ENCODE peak calls at places on chromosomes 4 and X, in nine cellular contexts. S is GM23248, T is neural progenitor cell, E is SK-N-SH, P is HCT116, I is MM.1S, K is hepatocyte, V is OCI-LY7, L is GM23338. G is an unnamed sample.

GRCh38 chrX:24838624-24839023 is 144.9 kb downstream of the POLA1 start:
- DNase-seq in S (peak), T (peak), E (peak), P (no peak), I (peak), K (peak), V (peak), L (peak), G (peak)

GRCh38 chrX:116657071-116657470 is 194.3 kb upstream of the CT83 start:
- DNase-seq in S (peak), T (no peak), E (no peak), P (no peak), I (no peak), K (no peak), V (no peak), L (no peak), G (no peak)

GRCh38 chrX:80556148-80556547 is 135.9 kb downstream of the TENT5D start:
- DNase-seq in S (no peak), T (no peak), E (no peak), P (no peak), I (no peak), K (no peak), V (no peak), L (no peak), G (no peak)

GRCh38 chrX:155027509-155028066 is 944 bp downstream of the FUNDC2 start:
- DNase-seq in S (peak), T (no peak), E (no peak), P (peak), I (peak), K (peak), V (peak), L (no peak), G (peak)

GRCh38 chrX:375181-376036 is 11.3 kb downstream of the PPP2R3B start:
- DNase-seq in S (no peak), T (no peak), E (no peak), P (no peak), I (no peak), K (no peak), V (no peak), L (peak), G (no peak)

GRCh38 chr4:80709082-80709869 is 321.2 kb upstream of the BMP3 start:
- DNase-seq in S (no peak), T (no peak), E (no peak), P (no peak), I (no peak), K (no peak), V (no peak), L (no peak), G (peak)

GRCh38 chr4:306551-306961 is 1.3 kb upstream of the ZNF732 start:
- DNase-seq in S (no peak), T (no peak), E (no peak), P (no peak), I (no peak), K (no peak), V (peak), L (no peak), G (no peak)

GRCh38 chr4:131091896-131092295 is 1995.9 kb downstream of the C4orf33 start:
- DNase-seq in S (peak), T (peak), E (peak), P (peak), I (peak), K (peak), V (peak), L (peak), G (peak)

GRCh38 chr4:128558896-128559669 is 250.4 kb upstream of the JADE1 start:
- DNase-seq in S (peak), T (no peak), E (no peak), P (no peak), I (peak), K (no peak), V (no peak), L (no peak), G (no peak)

GRCh38 chrX:151870603-151871002 is 42.1 kb upstream of the MAGEA4 start:
- DNase-seq in S (peak), T (no peak), E (no peak), P (peak), I (no peak), K (no peak), V (no peak), L (no peak), G (peak)

GRCh38 chr4:116561717-116562116 is 523.7 kb downstream of the TRAM1L1 start:
- DNase-seq in S (no peak), T (no peak), E (no peak), P (no peak), I (no peak), K (no peak), V (no peak), L (no peak), G (no peak)

GRCh38 chr4:1052231-1052671 is 40.8 kb downstream of the FGFRL1 start:
- DNase-seq in S (peak), T (peak), E (peak), P (no peak), I (no peak), K (no peak), V (no peak), L (no peak), G (no peak)

GRCh38 chr4:1245481-1246051 is 3.4 kb downstream of the CTBP1 start:
- DNase-seq in S (no peak), T (no peak), E (peak), P (no peak), I (no peak), K (peak), V (no peak), L (no peak), G (no peak)

GRCh38 chrX:2628751-2629315 is 62.3 kb upstream of the CD99 start:
- DNase-seq in S (no peak), T (no peak), E (no peak), P (no peak), I (no peak), K (no peak), V (peak), L (no peak), G (no peak)

GRCh38 chr4:118917582-118917981 is 28.9 kb downstream of the SYNPO2 start:
- DNase-seq in S (peak), T (no peak), E (no peak), P (no peak), I (no peak), K (no peak), V (no peak), L (no peak), G (peak)

GRCh38 chrX:70998402-70999027 is 67.6 kb upstream of the SLC7A3 start:
- DNase-seq in S (peak), T (peak), E (no peak), P (no peak), I (no peak), K (peak), V (peak), L (peak), G (peak)

GRCh38 chrX:118975831-118976598 is 1.6 kb downstream of the LONRF3 start:
- DNase-seq in S (peak), T (peak), E (peak), P (no peak), I (no peak), K (peak), V (no peak), L (peak), G (peak)

GRCh38 chr4:59729321-59729720 is 1470.8 kb upstream of the ADGRL3 start:
- DNase-seq in S (no peak), T (no peak), E (no peak), P (no peak), I (no peak), K (no peak), V (no peak), L (no peak), G (no peak)

GRCh38 chr4:81684357-81684756 is 212.7 kb upstream of the RASGEF1B start:
- DNase-seq in S (no peak), T (no peak), E (no peak), P (no peak), I (no peak), K (no peak), V (no peak), L (no peak), G (no peak)

GRCh38 chrX:9864011-9864410 is 77.8 kb downstream of the SHROOM2 start:
- DNase-seq in S (no peak), T (no peak), E (no peak), P (no peak), I (no peak), K (peak), V (no peak), L (no peak), G (no peak)

GRCh38 chr4:64617813-64618212 is 208.6 kb upstream of the TECRL start:
- DNase-seq in S (no peak), T (no peak), E (no peak), P (no peak), I (peak), K (no peak), V (no peak), L (peak), G (peak)

GRCh38 chr4:54231419-54232150 is 2.5 kb downstream of the PDGFRA start:
- DNase-seq in S (peak), T (peak), E (peak), P (no peak), I (no peak), K (peak), V (no peak), L (peak), G (no peak)

GRCh38 chrX:74540635-74541249 is 73.7 kb downstream of the RLIM start:
- DNase-seq in S (no peak), T (no peak), E (no peak), P (no peak), I (no peak), K (no peak), V (no peak), L (no peak), G (no peak)

GRCh38 chrX:132592880-132593279 is 104.0 kb upstream of the MBNL3 start:
- DNase-seq in S (peak), T (peak), E (peak), P (no peak), I (peak), K (peak), V (peak), L (peak), G (no peak)

GRCh38 chr4:76930721-76931481 is 18.7 kb upstream of the SEPTIN11 start:
- DNase-seq in S (no peak), T (no peak), E (no peak), P (no peak), I (no peak), K (no peak), V (no peak), L (no peak), G (no peak)

GRCh38 chrX:38804481-38805293 is 3.4 kb downstream of the MID1IP1 start:
- DNase-seq in S (peak), T (peak), E (peak), P (no peak), I (peak), K (peak), V (peak), L (peak), G (peak)

GRCh38 chr4:73520821-73521220 is 39.3 kb downstream of the AFM start:
- DNase-seq in S (peak), T (peak), E (no peak), P (no peak), I (no peak), K (peak), V (no peak), L (peak), G (peak)

GRCh38 chrX:17559728-17560379 is 177.4 kb upstream of the SCML1 start:
- DNase-seq in S (peak), T (peak), E (no peak), P (peak), I (no peak), K (peak), V (no peak), L (peak), G (peak)

GRCh38 chrX:118373538-118373937 is 27.6 kb downstream of the WDR44 start:
- DNase-seq in S (peak), T (peak), E (no peak), P (no peak), I (no peak), K (no peak), V (no peak), L (no peak), G (no peak)

GRCh38 chrX:2710041-2710471 is 19.0 kb downstream of the CD99 start:
- DNase-seq in S (peak), T (no peak), E (no peak), P (peak), I (no peak), K (peak), V (no peak), L (no peak), G (peak)

GRCh38 chr4:118761387-118762016 is 74.4 kb downstream of the SEC24D start:
- DNase-seq in S (no peak), T (no peak), E (no peak), P (no peak), I (no peak), K (no peak), V (no peak), L (no peak), G (no peak)

GRCh38 chr4:141541851-141542250 is 94.5 kb upstream of the IL15 start:
- DNase-seq in S (peak), T (no peak), E (no peak), P (no peak), I (no peak), K (no peak), V (no peak), L (no peak), G (no peak)

GRCh38 chrX:115939070-115939469 is 231.5 kb upstream of the AGTR2 start:
- DNase-seq in S (no peak), T (no peak), E (no peak), P (no peak), I (peak), K (no peak), V (peak), L (no peak), G (no peak)

GRCh38 chr4:134078230-134078914 is 123.2 kb downstream of the PABPC4L start:
- DNase-seq in S (no peak), T (no peak), E (no peak), P (no peak), I (peak), K (no peak), V (no peak), L (no peak), G (no peak)

GRCh38 chrX:153624196-153625091 is 22.6 kb upstream of the DUSP9 start:
- DNase-seq in S (no peak), T (no peak), E (no peak), P (no peak), I (no peak), K (no peak), V (no peak), L (no peak), G (no peak)

GRCh38 chr4:118888666-118889312 is at the start of gene SYNPO2:
- DNase-seq in S (peak), T (peak), E (peak), P (peak), I (peak), K (peak), V (peak), L (peak), G (peak)

GRCh38 chr4:108941914-108942379 is 179.1 kb upstream of the ETNPPL start:
- DNase-seq in S (no peak), T (no peak), E (no peak), P (no peak), I (no peak), K (no peak), V (no peak), L (no peak), G (no peak)

GRCh38 chrX:111877681-111878080 is 1.7 kb downstream of the TRPC5OS start:
- DNase-seq in S (no peak), T (no peak), E (no peak), P (no peak), I (no peak), K (no peak), V (no peak), L (no peak), G (no peak)

GRCh38 chr4:168587326-168588125 is 90.7 kb downstream of the PALLD start:
- DNase-seq in S (peak), T (no peak), E (no peak), P (peak), I (no peak), K (peak), V (no peak), L (no peak), G (peak)

GRCh38 chrX:11462648-11463047 is 169.4 kb downstream of the AMELX start:
- DNase-seq in S (no peak), T (no peak), E (no peak), P (no peak), I (no peak), K (no peak), V (no peak), L (no peak), G (no peak)

DNA sequence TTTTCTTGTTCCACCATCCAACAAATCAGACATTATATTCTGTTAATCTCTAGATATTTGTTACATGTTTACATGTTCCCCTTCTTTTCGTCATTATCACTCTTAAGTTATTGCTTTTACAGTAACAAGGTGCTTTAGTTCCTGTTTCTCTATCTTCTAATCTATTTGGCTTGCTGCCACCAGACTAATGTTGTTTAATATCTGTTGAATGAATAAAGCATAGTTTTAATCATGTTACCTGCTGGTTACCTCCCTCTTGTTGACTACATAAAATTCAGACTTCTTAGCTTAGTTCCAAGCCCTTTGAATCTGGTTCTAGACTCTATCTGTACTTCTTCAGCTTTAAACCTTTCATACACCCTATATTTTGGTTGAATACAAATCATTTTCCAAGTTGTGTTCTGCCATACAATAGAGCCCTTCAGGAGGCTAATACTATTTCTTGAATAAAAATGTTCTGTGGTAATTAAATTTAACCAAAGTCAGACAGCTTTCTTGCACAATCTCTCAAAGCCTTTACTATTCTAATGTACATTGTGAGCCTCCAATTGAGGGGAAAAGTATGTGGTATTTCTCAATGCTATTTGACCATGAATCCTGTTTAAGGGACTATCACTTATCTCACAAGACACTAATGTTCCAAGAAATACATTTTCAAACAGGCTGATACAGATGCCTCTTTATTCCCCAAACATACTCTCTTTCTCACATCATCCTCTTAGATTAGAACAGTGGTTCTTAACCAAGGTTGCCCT is 129.6 kb upstream of the TRIM2 start:
- DNase-seq in S (no peak), T (no peak), E (no peak), P (no peak), I (no peak), K (no peak), V (no peak), L (no peak), G (no peak)
- TF ChIP-seq EZH2phosphoT487 in S (no peak), T (no peak), E (no peak), P (no peak), I (no peak), K (no peak), V (no peak), L (no peak), G (no peak)

DNA sequence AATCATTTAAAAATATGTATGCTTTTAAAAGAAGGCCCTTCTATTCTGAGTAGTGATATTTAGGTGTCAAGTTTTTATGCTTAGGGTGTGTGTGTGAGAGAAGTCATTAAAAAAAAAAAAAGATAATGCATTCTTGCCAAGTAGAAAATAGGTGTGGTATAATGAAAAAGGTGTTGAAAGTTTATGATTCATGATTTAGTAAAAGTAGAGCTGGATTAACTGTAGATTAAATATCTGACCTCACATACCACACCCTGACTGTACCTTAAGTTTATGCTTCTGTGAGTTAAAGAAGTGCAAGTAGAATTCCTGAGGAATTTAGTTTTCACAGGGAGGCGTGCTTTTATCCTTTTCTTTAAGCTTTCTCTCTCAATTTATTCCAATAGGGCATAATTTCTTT is 71.1 kb downstream of the BMPR1B start:
- DNase-seq in S (no peak), T (no peak), E (no peak), P (no peak), I (no peak), K (no peak), V (no peak), L (no peak), G (no peak)
- TF ChIP-seq EZH2phosphoT487 in S (no peak), T (no peak), E (no peak), P (no peak), I (no peak), K (no peak), V (no peak), L (no peak), G (no peak)

GRCh38 chr4:17667653-17668201 is 53.3 kb downstream of the MED28 start:
- DNase-seq in S (no peak), T (no peak), E (no peak), P (no peak), I (peak), K (no peak), V (peak), L (no peak), G (no peak)
- TF ChIP-seq EZH2phosphoT487 in S (no peak), T (no peak), E (no peak), P (no peak), I (no peak), K (no peak), V (no peak), L (no peak), G (no peak)

GRCh38 chr4:8322794-8323704 is 53.5 kb downstream of the HTRA3 start:
- DNase-seq in S (no peak), T (no peak), E (no peak), P (no peak), I (no peak), K (no peak), V (no peak), L (no peak), G (no peak)

GRCh38 chr4:8324640-8325239 is 55.2 kb downstream of the HTRA3 start:
- DNase-seq in S (peak), T (no peak), E (no peak), P (no peak), I (no peak), K (no peak), V (no peak), L (no peak), G (peak)

GRCh38 chr4:8325284-8325973 is 55.9 kb downstream of the HTRA3 start:
- DNase-seq in S (peak), T (no peak), E (no peak), P (no peak), I (no peak), K (no peak), V (no peak), L (no peak), G (no peak)

GRCh38 chr4:8321220-8321619 is 51.7 kb downstream of the HTRA3 start:
- DNase-seq in S (no peak), T (no peak), E (no peak), P (no peak), I (no peak), K (no peak), V (no peak), L (no peak), G (no peak)

GRCh38 chr4:8323947-8324555 is 54.5 kb downstream of the HTRA3 start:
- DNase-seq in S (no peak), T (no peak), E (no peak), P (no peak), I (no peak), K (no peak), V (no peak), L (no peak), G (no peak)
- TF ChIP-seq EZH2phosphoT487 in S (no peak), T (no peak), E (no peak), P (no peak), I (no peak), K (no peak), V (no peak), L (no peak), G (no peak)

DNA sequence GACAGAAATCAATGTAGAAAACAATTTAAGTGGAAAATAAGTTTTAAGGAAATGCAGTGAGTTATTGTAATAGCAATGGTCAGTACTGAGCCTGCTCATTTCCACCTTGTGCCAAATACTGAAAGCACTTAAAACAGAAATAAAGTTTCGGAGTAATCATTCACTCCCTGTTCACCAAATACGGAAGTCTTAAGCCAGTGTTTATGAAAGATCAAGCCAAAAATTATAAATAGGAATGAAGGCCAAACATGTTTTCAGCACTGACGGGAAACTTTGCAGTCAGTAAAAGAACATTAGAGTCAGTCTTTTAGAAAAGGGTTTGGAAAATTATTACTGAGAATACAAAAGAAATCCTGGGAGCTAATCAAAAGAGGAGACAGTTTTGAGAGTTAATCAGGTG is 178.6 kb downstream of the DMD start:
- DNase-seq in S (no peak), T (no peak), E (no peak), P (no peak), I (no peak), K (no peak), V (no peak), L (no peak), G (no peak)
- TF ChIP-seq EZH2phosphoT487 in S (no peak), T (no peak), E (no peak), P (no peak), I (no peak), K (no peak), V (no peak), L (no peak), G (no peak)

GRCh38 chr4:89995824-89996223 is 101.2 kb downstream of the MMRN1 start:
- DNase-seq in S (no peak), T (no peak), E (no peak), P (no peak), I (no peak), K (peak), V (no peak), L (no peak), G (no peak)
- TF ChIP-seq EZH2phosphoT487 in S (no peak), T (no peak), E (no peak), P (no peak), I (no peak), K (no peak), V (no peak), L (no peak), G (no peak)

G was measured in PC-3.